ENCODE peak calls at places on chromosomes 6 and 20, in four cellular contexts. Y is A549, Q is WTC11, O is HepG2. I is an unnamed sample.

GRCh38 chr20:51402201-51402600 is 140.3 kb downstream of the NFATC2 start:
- DNase-seq in Q (no peak), Y (no peak), O (no peak), I (no peak)

GRCh38 chr6:5261545-5262109 is 314 bp downstream of the FARS2 start:
- DNase-seq in Y (no peak), O (no peak), Q (no peak), I (no peak)

GRCh38 chr20:4978050-4978918 is 23.0 kb downstream of the SLC23A2 start:
- DNase-seq in Q (no peak), O (no peak), Y (no peak), I (no peak)

GRCh38 chr6:32933661-32934085 is 7.2 kb downstream of the HLA-DMB start:
- DNase-seq in Y (peak), O (peak), Q (peak), I (peak)

GRCh38 chr6:3226422-3227362 is 761 bp downstream of the TUBB2B start:
- DNase-seq in Y (no peak), O (no peak), Q (peak), I (peak)

GRCh38 chr20:8018928-8019177 is 708 bp downstream of the TMX4 start:
- DNase-seq in O (no peak), Q (no peak), Y (peak), I (no peak)

GRCh38 chr6:141463237-141463977 is 669.3 kb upstream of the GJE1 start:
- DNase-seq in O (no peak), Y (no peak), Q (no peak), I (no peak)

GRCh38 chr20:33024263-33024601 is 7.2 kb upstream of the BPIFB6 start:
- DNase-seq in Q (no peak), O (no peak), Y (no peak), I (no peak)

GRCh38 chr6:165675120-165675519 is 12.1 kb upstream of the PDE10A start:
- DNase-seq in O (no peak), Q (no peak), Y (no peak), I (no peak)

GRCh38 chr6:139753198-139753861 is 378.9 kb upstream of the CITED2 start:
- DNase-seq in Y (no peak), Q (no peak), O (peak), I (no peak)

GRCh38 chr6:148997863-148998262 is 251.0 kb downstream of the UST start:
- DNase-seq in Q (no peak), Y (no peak), O (no peak), I (no peak)

GRCh38 chr6:44495036-44495901 is 107.8 kb downstream of the CDC5L start:
- DNase-seq in Q (no peak), O (no peak), Y (no peak), I (no peak)

GRCh38 chr20:50904067-50904570 is 27.1 kb downstream of the ADNP start:
- DNase-seq in Q (no peak), O (no peak), Y (no peak), I (no peak)

GRCh38 chr20:2137552-2138201 is 36.0 kb downstream of the STK35 start:
- DNase-seq in O (no peak), Q (no peak), Y (no peak), I (no peak)

GRCh38 chr6:125098253-125098652 is 55.3 kb upstream of the TPD52L1 start:
- DNase-seq in O (no peak), Q (no peak), Y (no peak), I (no peak)

GRCh38 chr20:48128436-48128835 is 343.2 kb upstream of the SULF2 start:
- DNase-seq in Q (no peak), O (no peak), Y (no peak), I (no peak)

GRCh38 chr20:44819936-44820335 is 9.6 kb upstream of the RIMS4 start:
- DNase-seq in Y (no peak), Q (no peak), O (no peak), I (no peak)

DNA sequence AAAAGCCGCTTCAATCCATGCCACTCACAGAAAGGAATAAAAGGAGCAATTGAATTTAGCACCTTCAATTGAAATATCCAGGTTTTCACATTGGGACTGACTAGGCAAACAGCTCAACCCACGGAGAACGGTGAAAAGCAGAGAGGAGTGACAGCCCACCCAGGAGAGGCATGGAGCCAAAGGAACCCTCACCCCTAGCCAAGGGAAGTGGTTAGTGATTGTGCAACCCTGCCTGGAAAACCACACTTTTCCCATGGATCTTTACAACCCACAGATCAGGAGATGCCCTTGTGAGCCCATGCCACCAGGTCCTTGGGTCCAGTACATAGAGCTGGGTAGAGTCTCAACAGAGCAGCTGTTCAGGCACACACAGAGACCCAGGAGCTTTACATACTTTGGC is 911.8 kb downstream of the EPHA7 start:
- DNase-seq in Y (no peak), O (no peak), Q (no peak), I (no peak)
- TF ChIP-seq HMGXB4 in Y (no peak), O (no peak), Q (no peak), I (no peak)

GRCh38 chr6:47234258-47234933 is 75.3 kb downstream of the TNFRSF21 start:
- DNase-seq in O (no peak), Q (peak), Y (no peak), I (no peak)

GRCh38 chr6:47230579-47230978 is 79.1 kb downstream of the TNFRSF21 start:
- DNase-seq in Y (no peak), Q (no peak), O (peak), I (no peak)

DNA sequence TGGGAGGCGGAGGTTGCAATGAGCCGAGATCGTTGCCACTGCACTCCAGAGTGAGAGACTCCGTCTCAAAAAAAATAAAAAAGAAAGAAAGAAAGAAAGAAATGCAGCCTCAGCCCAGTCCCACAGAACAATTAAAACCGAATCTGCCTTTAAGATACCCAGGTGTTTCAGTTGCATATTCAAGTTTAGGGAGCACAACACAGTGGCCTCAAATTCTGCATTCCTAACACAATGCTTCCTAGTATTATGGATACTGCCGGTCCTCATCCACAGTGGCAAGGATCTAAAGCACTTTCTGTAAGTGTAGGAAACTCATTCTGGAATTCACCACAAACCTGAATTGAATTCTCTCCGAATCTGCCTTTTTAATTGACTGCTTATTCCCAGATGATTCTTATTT is 80.5 kb downstream of the TNFRSF21 start:
- DNase-seq in Q (no peak), Y (no peak), O (no peak), I (no peak)
- TF ChIP-seq HMGXB4 in Q (no peak), Y (no peak), O (no peak), I (no peak)

DNA sequence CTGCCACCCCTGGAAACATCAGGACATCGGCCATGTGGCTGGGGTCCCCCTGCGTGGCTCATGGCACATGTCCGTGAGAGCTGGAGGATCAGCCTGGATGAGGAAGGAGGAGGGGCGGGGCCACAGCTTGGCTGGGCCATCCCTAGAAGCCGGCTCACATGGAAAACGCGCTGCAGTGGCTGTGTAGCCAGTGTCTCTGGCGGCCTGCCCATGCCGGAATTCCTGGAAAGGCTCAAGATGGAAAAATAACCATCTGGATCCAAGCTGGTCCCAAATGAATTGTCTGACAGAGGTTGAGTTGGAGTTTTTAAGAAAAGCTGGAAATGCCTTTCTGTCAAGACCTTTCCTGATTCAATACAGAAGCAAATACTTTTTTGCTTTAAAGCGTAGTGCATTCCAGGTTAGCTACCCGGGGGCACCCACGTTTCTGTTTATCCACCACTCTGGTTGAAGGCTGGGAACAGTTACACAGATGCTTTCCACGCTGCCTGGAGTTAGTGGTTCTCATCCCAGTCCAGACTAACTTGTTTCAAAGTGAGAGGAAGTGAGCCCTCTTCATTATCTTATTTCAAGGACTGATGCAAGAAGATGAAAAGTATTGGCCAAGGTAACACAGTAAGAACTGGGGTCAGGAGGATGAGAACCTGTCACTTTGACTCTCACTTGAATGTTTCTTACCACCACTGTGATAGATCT is 99.0 kb downstream of the GMPR start:
- DNase-seq in O (no peak), Q (peak), Y (no peak), I (no peak)
- TF ChIP-seq HMGXB4 in O (no peak), Q (no peak), Y (no peak), I (no peak)

GRCh38 chr20:54848262-54848661 is 372.9 kb downstream of the DOK5 start:
- DNase-seq in Q (no peak), Y (no peak), O (no peak), I (no peak)
- TF ChIP-seq HMGXB4 in Q (no peak), Y (no peak), O (no peak), I (no peak)

I was measured in K562.